ENCODE peak calls at places on chromosomes 1 and 21, in seven cellular contexts. R is ureter, N is adipocyte, L is osteocyte, B is colonic mucosa, Y is pancreas, C is progenitor cell of endocrine pancreas. E is an unnamed sample.

GRCh38 chr1:31458287-31458896 is 45.4 kb downstream of the SERINC2 start:
- DNase-seq in Y (no peak), L (no peak), C (no peak), N (no peak), R (no peak), B (no peak), E (no peak)

GRCh38 chr1:235404190-235404589 is 37.0 kb downstream of the TBCE start:
- DNase-seq in L (no peak), Y (no peak), R (no peak), N (peak; percentile 25), B (no peak), C (no peak), E (no peak)

GRCh38 chr1:21647431-21648373 is 21.5 kb downstream of the RAP1GAP start:
- DNase-seq in C (peak; percentile 68), L (peak; percentile 89), R (no peak), Y (no peak), N (peak; percentile 56), B (peak; percentile 71), E (peak; percentile 28)

GRCh38 chr1:48718696-48719095 is 58.0 kb downstream of the BEND5 start:
- DNase-seq in Y (no peak), L (no peak), R (no peak), B (no peak), C (no peak), N (no peak), E (no peak)

GRCh38 chr1:243598433-243598832 is 251.6 kb downstream of the AKT3 start:
- DNase-seq in R (no peak), L (no peak), Y (no peak), N (peak; percentile 50), B (no peak), C (no peak), E (no peak)

GRCh38 chr1:35603468-35603867 is 30.4 kb downstream of the TFAP2E start:
- DNase-seq in L (no peak), N (no peak), Y (no peak), B (no peak), R (no peak), C (no peak), E (no peak)

GRCh38 chr1:184929711-184930202 is 44.6 kb downstream of the NIBAN1 start:
- DNase-seq in L (no peak), B (no peak), R (peak; percentile 52), Y (no peak), N (peak; percentile 19), C (no peak), E (no peak)

GRCh38 chr1:201377611-201378092 is at the start of gene TNNT2:
- DNase-seq in Y (no peak), B (no peak), R (no peak), N (no peak), C (no peak), L (no peak), E (no peak)

GRCh38 chr21:32920474-32920873 is 105.3 kb upstream of the OLIG2 start:
- DNase-seq in R (no peak), Y (no peak), L (peak; percentile 65), C (no peak), N (no peak), B (no peak), E (no peak)

GRCh38 chr21:38760762-38761155 is 45.0 kb upstream of the ETS2 start:
- DNase-seq in R (no peak), B (no peak), C (no peak), L (no peak), N (no peak), Y (no peak), E (no peak)

GRCh38 chr1:232481091-232481490 is 148.8 kb downstream of the SIPA1L2 start:
- DNase-seq in C (no peak), R (no peak), N (no peak), L (no peak), Y (no peak), B (no peak), E (no peak)

GRCh38 chr21:35940074-35940927 is 120.0 kb downstream of the SETD4 start:
- DNase-seq in N (peak; percentile 90), B (peak; percentile 29), C (no peak), R (peak; percentile 59), Y (no peak), L (no peak), E (peak; percentile 35)

GRCh38 chr1:20956272-20956671 is 169.2 kb upstream of the HP1BP3 start:
- DNase-seq in L (no peak), C (no peak), Y (no peak), N (no peak), R (no peak), B (no peak), E (no peak)

GRCh38 chr1:201268604-201269151 is 14.6 kb upstream of the PKP1 start:
- DNase-seq in B (no peak), L (peak; percentile 81), R (peak; percentile 37), Y (no peak), C (no peak), N (peak; percentile 84), E (no peak)

GRCh38 chr1:93001893-93002292 is 40.6 kb upstream of the DIPK1A start:
- DNase-seq in N (no peak), B (no peak), L (no peak), R (no peak), Y (no peak), C (no peak), E (no peak)

GRCh38 chr1:10498231-10498630 is 23.5 kb downstream of the PEX14 start:
- DNase-seq in C (no peak), R (no peak), Y (no peak), N (no peak), B (no peak), L (no peak), E (no peak)

GRCh38 chr1:240093120-240093961 is 1.7 kb downstream of the FMN2 start:
- DNase-seq in Y (peak; percentile 61), L (peak; percentile 85), B (no peak), N (peak; percentile 70), R (no peak), C (peak; percentile 26), E (peak; percentile 9)

GRCh38 chr1:151867785-151868403 is 14.4 kb upstream of the THEM5 start:
- DNase-seq in C (no peak), B (no peak), R (peak; percentile 36), Y (no peak), L (no peak), N (peak; percentile 68), E (peak; percentile 15)

GRCh38 chr1:16631248-16632043 is 18.1 kb upstream of the NBPF1 start:
- DNase-seq in N (no peak), Y (peak; percentile 89), C (no peak), R (peak; percentile 43), B (peak; percentile 28), L (peak; percentile 94), E (peak; percentile 29)

GRCh38 chr1:159986531-159986930 is 32.5 kb upstream of the SLAMF9 start:
- DNase-seq in Y (no peak), C (no peak), N (no peak), L (peak; percentile 76), B (no peak), R (peak; percentile 8), E (no peak)

GRCh38 chr1:29859126-29859525 is 622.8 kb downstream of the PTPRU start:
- DNase-seq in C (no peak), N (no peak), L (peak; percentile 78), R (peak; percentile 35), Y (no peak), B (no peak), E (no peak)

GRCh38 chr1:51088474-51088873 is 13.6 kb upstream of the C1orf185 start:
- DNase-seq in C (no peak), N (peak; percentile 10), R (no peak), B (no peak), Y (no peak), L (no peak), E (no peak)

E was measured in transverse colon.